ENCODE peak calls at places on chromosome 4, in five cellular contexts. X, D, O, R and T are unnamed samples.

GRCh38 chr4:45350438-45350837 is 624.1 kb upstream of the GNPDA2 start:
- DNase-seq in D (no peak), X (no peak), O (no peak), R (peak), T (no peak)

GRCh38 chr4:170011921-170012628 is 14.1 kb downstream of the MFAP3L start:
- DNase-seq in D (no peak), X (no peak), R (no peak), O (no peak), T (no peak)

GRCh38 chr4:17786567-17786966 is 5.1 kb upstream of the FAM184B start:
- DNase-seq in D (peak), X (no peak), R (peak), O (no peak), T (no peak)

GRCh38 chr4:152696764-152697250 is 17.0 kb upstream of the TMEM154 start:
- DNase-seq in D (peak), O (peak), R (peak), X (no peak), T (no peak)

GRCh38 chr4:113499696-113500095 is 261.8 kb downstream of the CAMK2D start:
- DNase-seq in O (peak), X (no peak), D (peak), R (peak), T (no peak)

GRCh38 chr4:76614589-76614988 is 179.6 kb downstream of the SHROOM3 start:
- DNase-seq in X (peak), D (peak), O (no peak), R (no peak), T (no peak)

GRCh38 chr4:7425171-7425570 is 9.6 kb downstream of the PSAPL1 start:
- DNase-seq in X (no peak), D (no peak), R (no peak), O (no peak), T (no peak)

GRCh38 chr4:41406051-41406516 is 131.9 kb upstream of the LIMCH1 start:
- DNase-seq in D (no peak), R (no peak), X (no peak), O (no peak), T (no peak)

GRCh38 chr4:159358226-159358625 is 255.3 kb downstream of the RAPGEF2 start:
- DNase-seq in R (peak), X (peak), O (peak), D (peak), T (no peak)

GRCh38 chr4:41883988-41884737 is 51.1 kb upstream of the TMEM33 start:
- DNase-seq in X (no peak), R (peak), O (no peak), D (no peak), T (no peak)

GRCh38 chr4:46931981-46932380 is 22.9 kb upstream of the COX7B2 start:
- DNase-seq in R (peak), D (peak), O (peak), X (no peak), T (peak)

GRCh38 chr4:185011408-185011807 is 6.9 kb upstream of the HELT start:
- DNase-seq in R (peak), O (no peak), D (no peak), X (no peak), T (no peak)

GRCh38 chr4:89562715-89563114 is 255.1 kb upstream of the GPRIN3 start:
- DNase-seq in O (no peak), D (peak), X (no peak), R (peak), T (no peak)

GRCh38 chr4:158253350-158253980 is 43.2 kb downstream of the TMEM144 start:
- DNase-seq in D (peak), X (peak), R (peak), O (peak), T (peak)

GRCh38 chr4:10619220-10619619 is 65.3 kb downstream of the CLNK start:
- DNase-seq in O (peak), D (peak), R (peak), X (no peak), T (no peak)

GRCh38 chr4:159047478-159048165 is 55.3 kb upstream of the RAPGEF2 start:
- DNase-seq in R (no peak), X (no peak), O (peak), D (peak), T (no peak)

GRCh38 chr4:121140712-121141111 is 23.4 kb downstream of the TNIP3 start:
- DNase-seq in R (no peak), O (peak), D (peak), X (peak), T (no peak)

GRCh38 chr4:77865259-77865658 is 2.6 kb downstream of the MRPL1 start:
- DNase-seq in R (no peak), O (no peak), X (no peak), D (no peak), T (no peak)

DNA sequence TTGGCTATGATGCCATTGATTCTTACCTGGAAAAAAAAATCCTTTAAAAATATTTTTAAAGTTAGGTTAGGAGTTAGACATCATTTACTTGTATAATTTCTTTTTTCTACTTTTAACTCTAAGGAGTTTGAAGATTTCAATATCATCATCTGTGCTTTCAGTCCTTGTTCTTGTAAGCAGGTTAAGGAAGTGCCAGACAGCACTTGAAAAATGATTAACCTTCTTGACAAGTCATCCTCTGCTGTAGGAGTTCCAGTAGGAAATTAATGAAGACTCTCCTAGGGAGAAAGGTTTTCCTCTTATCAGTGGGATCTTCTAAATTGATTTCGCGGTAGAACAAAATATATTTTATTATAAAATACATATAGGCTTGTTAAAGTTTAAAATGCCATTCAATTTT is 29.1 kb upstream of the ANAPC4 start:
- DNase-seq in X (no peak), D (no peak), O (no peak), R (no peak), T (no peak)
- H3K4me3 ChIP-seq in X (no peak), D (no peak), O (no peak), R (no peak), T (no peak)

DNA sequence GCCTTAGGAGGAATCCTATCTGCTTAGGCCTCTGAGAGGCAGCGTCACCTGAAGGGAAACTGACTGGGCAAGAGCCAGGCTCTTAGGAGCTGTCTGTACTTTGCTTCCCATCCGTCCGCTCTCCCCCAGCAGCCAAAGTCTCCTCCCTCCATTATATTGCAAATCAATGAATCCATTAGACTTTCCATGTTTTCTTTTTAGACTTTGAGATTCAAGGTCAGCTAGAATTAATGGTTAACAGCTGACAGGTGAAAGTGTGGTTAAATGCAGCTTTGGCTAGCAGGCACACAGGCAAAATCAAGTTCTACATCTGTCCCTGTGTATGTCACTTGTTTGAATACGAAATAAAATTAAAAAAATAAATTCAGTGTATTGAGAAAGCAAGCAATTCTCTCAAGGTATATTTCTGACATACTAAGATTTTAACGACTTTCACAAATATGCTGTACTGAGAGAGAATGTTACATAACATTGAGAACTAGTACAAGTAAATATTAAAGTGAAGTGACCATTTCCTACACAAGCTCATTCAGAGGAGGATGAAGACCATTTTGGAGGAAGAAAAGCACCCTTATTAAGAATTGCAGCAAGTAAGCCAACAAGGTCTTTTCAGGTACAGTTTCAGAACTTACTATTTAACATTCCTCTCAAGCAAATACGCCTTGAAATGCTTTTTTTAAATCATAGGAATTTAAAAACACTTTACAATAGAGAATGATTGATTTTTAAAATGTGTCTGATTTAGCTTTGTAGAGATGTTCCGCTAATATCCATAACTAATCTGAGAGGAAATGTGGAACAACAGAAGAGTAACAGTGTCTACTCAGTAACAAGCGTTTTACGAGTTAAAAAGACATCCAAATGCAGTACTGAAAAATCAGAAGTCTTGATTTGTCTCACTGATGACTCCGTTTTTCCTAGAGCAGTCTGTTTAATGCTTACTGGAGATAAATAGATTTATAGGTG is at the start of gene F11:
- DNase-seq in R (no peak), X (no peak), O (no peak), D (no peak), T (no peak)
- H3K4me3 ChIP-seq in R (no peak), X (no peak), O (no peak), D (no peak), T (no peak)

DNA sequence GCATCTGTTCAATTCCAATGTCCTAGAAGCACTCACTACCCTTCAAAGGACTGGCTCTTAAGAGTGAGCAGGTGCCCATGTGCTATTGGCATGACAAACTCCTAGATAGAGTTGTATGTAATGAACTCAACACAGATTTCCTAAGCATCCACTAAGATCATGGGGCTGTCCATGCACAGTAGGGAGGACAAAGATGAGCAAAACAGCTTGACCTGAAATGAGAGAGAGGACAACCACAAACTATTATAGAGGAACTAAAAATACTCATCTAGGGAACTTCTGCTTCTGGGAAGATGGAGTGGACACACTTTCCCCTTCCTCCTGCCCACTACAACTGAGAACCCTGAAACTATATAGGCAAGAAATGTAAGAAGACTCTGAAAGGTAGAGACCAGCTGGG is 20.7 kb upstream of the TMEM128 start:
- DNase-seq in D (no peak), R (no peak), O (no peak), X (no peak), T (no peak)
- H3K4me3 ChIP-seq in D (no peak), R (no peak), O (no peak), X (no peak), T (no peak)

GRCh38 chr4:108758498-108758897 is 4.4 kb downstream of the ETNPPL start:
- DNase-seq in D (no peak), O (no peak), X (no peak), R (no peak), T (no peak)

GRCh38 chr4:108763981-108764380 is 1.1 kb upstream of the ETNPPL start:
- DNase-seq in X (no peak), R (no peak), D (no peak), O (no peak), T (no peak)

GRCh38 chr4:108766058-108766457 is 3.2 kb upstream of the ETNPPL start:
- DNase-seq in X (no peak), R (no peak), D (no peak), O (no peak), T (no peak)

GRCh38 chr4:108762559-108763225 is at the start of gene ETNPPL:
- DNase-seq in X (no peak), R (peak), O (no peak), D (no peak), T (peak)

DNA sequence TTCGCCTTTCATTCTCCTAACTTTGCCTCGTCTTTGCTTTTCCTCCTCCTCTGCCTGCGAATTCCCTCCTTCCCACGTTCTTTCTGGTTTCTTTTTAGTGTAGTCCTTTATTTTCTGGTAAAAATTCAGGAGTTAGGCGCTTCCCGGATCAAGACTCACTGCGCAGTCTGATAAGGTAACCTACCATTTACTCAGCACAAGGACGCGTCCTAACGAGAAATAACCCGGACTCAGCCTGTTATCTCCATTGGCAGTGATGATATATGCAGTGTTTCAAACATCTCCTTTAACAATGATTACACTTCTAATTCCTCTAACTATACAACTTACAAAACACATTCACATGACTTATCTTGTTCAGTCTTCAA is 357 bp upstream of the ETNPPL start:
- DNase-seq in R (no peak), X (no peak), D (no peak), O (no peak), T (no peak)
- H3K4me3 ChIP-seq in R (peak), X (peak), D (peak), O (peak), T (peak)

GRCh38 chr4:1748465-1748995 is 27.2 kb downstream of the TACC3 start:
- DNase-seq in R (peak), D (peak), O (peak), X (no peak), T (peak)

GRCh38 chr4:1749370-1749769 is 28.0 kb downstream of the TACC3 start:
- DNase-seq in R (no peak), X (no peak), D (no peak), O (no peak), T (no peak)

GRCh38 chr4:1746265-1746691 is 25.0 kb downstream of the TACC3 start:
- DNase-seq in D (peak), O (peak), R (peak), X (no peak), T (peak)

GRCh38 chr4:1746919-1747602 is 25.7 kb downstream of the TACC3 start:
- DNase-seq in R (no peak), D (no peak), X (no peak), O (no peak), T (peak)

GRCh38 chr4:1747603-1747967 is 26.3 kb downstream of the TACC3 start:
- DNase-seq in X (no peak), D (no peak), O (no peak), R (no peak), T (no peak)
- H3K4me3 ChIP-seq in X (no peak), D (no peak), O (no peak), R (no peak), T (no peak)

GRCh38 chr4:108375434-108375833 is 206.7 kb upstream of the LEF1 start:
- DNase-seq in X (no peak), R (no peak), D (no peak), O (no peak), T (no peak)

GRCh38 chr4:108369035-108369655 is 200.4 kb upstream of the LEF1 start:
- DNase-seq in O (no peak), X (no peak), D (no peak), R (no peak), T (no peak)

GRCh38 chr4:108370291-108370690 is 201.6 kb upstream of the LEF1 start:
- DNase-seq in R (no peak), D (no peak), O (no peak), X (no peak), T (no peak)

GRCh38 chr4:108370826-108371225 is 202.1 kb upstream of the LEF1 start:
- DNase-seq in O (no peak), D (no peak), R (no peak), X (no peak), T (no peak)

DNA sequence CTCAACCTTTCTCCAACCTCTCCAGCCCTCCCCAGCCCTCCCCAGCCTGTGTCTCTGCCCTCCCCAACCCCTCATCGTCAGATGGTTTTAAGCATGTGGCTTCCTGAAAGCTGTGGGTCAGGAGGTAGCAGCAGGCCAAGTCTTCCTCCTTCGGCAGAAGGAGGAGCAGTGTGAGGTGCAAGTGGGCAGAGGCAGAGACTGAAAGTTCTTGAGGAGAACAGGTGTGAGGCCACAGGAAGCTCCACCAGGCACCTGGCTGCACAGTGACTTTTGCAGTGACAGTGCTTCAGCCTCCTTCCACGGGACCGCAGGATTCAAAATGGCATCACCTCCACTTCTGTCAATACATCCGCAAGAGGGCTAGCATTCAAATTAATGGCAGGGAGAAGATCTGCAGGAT is 203.9 kb upstream of the LEF1 start:
- DNase-seq in R (no peak), O (no peak), X (no peak), D (no peak), T (no peak)
- H3K4me3 ChIP-seq in R (no peak), O (no peak), X (no peak), D (no peak), T (no peak)